ENCODE peak calls at places on chromosomes 7 and 10, in six cellular contexts. M, B, Z, S, X and I are unnamed samples.

GRCh38 chr10:24341371-24341770 is 132.4 kb downstream of the KIAA1217 start:
- DNase-seq in M (no peak), B (no peak), Z (no peak), X (no peak), S (no peak), I (no peak)

GRCh38 chr7:47647213-47647985 is 65.5 kb upstream of the TNS3 start:
- DNase-seq in M (no peak), S (peak; percentile 82), Z (no peak), X (no peak), B (no peak), I (no peak)

GRCh38 chr10:102645388-102645740 is 1.1 kb downstream of the TRIM8 start:
- DNase-seq in Z (peak; percentile 88), B (peak; percentile 87), M (peak; percentile 62), X (no peak), S (peak; percentile 67), I (peak; percentile 88)

GRCh38 chr10:99285846-99286245 is 43.3 kb upstream of the CNNM1 start:
- DNase-seq in M (no peak), S (no peak), Z (no peak), B (no peak), X (no peak), I (no peak)

GRCh38 chr10:86830043-86830591 is 73.7 kb downstream of the BMPR1A start:
- DNase-seq in B (no peak), S (no peak), X (no peak), Z (no peak), M (no peak), I (no peak)

GRCh38 chr10:69941730-69942129 is 110.9 kb upstream of the MACROH2A2 start:
- DNase-seq in M (no peak), B (no peak), S (no peak), Z (no peak), X (no peak), I (no peak)

GRCh38 chr10:110609592-110609991 is 34.5 kb upstream of the RBM20 start:
- DNase-seq in X (no peak), Z (no peak), S (peak; percentile 23), B (no peak), M (no peak), I (peak; percentile 52)

GRCh38 chr10:84613336-84614021 is 285.1 kb downstream of the CCSER2 start:
- DNase-seq in Z (no peak), B (no peak), S (peak; percentile 54), X (no peak), M (no peak), I (no peak)

GRCh38 chr10:5952731-5953385 is 24.5 kb downstream of the IL15RA start:
- DNase-seq in S (no peak), Z (no peak), B (peak; percentile 70), X (peak; percentile 65), M (no peak), I (no peak)

GRCh38 chr7:105473163-105473562 is 48.9 kb downstream of the PUS7 start:
- DNase-seq in S (no peak), M (peak; percentile 34), X (no peak), Z (no peak), B (no peak), I (no peak)

GRCh38 chr7:98119257-98119918 is 12.7 kb downstream of the LMTK2 start:
- DNase-seq in S (no peak), Z (no peak), M (no peak), B (no peak), X (no peak), I (no peak)

GRCh38 chr7:30186725-30187124 is 51.9 kb downstream of the MTURN start:
- DNase-seq in Z (no peak), X (no peak), S (no peak), B (no peak), M (no peak), I (no peak)

GRCh38 chr10:132306951-132307751 is 599 bp downstream of the STK32C start:
- DNase-seq in B (peak; percentile 85), S (no peak), M (peak; percentile 37), Z (peak; percentile 90), X (peak; percentile 91), I (peak; percentile 79)

GRCh38 chr10:61244261-61244775 is 208.9 kb downstream of the TMEM26 start:
- DNase-seq in S (no peak), B (no peak), X (no peak), M (no peak), Z (no peak), I (no peak)

GRCh38 chr7:111459757-111460280 is 102.5 kb downstream of the IMMP2L start:
- DNase-seq in Z (no peak), M (no peak), S (no peak), B (no peak), X (no peak), I (no peak)

GRCh38 chr7:130891254-130892094 is 157.5 kb upstream of the KLF14 start:
- DNase-seq in B (peak; percentile 85), M (peak; percentile 65), X (peak; percentile 24), S (no peak), Z (no peak), I (peak; percentile 74)

GRCh38 chr7:151232272-151233110 is at the start of gene CHPF2:
- DNase-seq in S (peak; percentile 90), X (peak; percentile 97), B (peak; percentile 97), Z (peak; percentile 99), M (peak; percentile 88), I (peak; percentile 96)

GRCh38 chr7:80182630-80183276 is 48.1 kb downstream of the GNAI1 start:
- DNase-seq in M (no peak), B (no peak), X (no peak), S (no peak), Z (no peak), I (no peak)

GRCh38 chr10:97999909-98000248 is 30.5 kb downstream of the CRTAC1 start:
- DNase-seq in B (no peak), Z (no peak), M (no peak), S (no peak), X (no peak), I (no peak)

DNA sequence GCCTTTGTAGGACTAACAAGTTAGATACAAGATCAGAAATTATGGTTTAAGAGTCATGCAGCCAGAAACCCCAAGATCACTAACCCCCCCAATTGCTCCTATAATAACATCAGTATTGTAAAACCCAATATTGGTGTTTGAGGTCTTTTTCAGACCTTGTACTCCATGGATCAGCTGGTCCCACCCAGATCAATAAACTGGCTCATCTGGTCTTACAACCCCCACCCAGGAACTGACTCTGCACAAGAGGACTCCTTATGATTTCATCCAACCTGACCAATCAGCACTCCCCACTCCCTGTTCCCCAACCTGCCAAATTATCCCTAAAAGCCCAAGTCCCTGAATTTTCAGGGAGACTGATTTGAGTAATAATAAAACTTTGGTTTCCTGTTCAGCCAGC is 6.4 kb upstream of the GSAP start:
- DNase-seq in S (no peak), X (no peak), B (no peak), M (no peak), Z (no peak), I (no peak)
- H3K4me1 ChIP-seq in S (no peaks in the 10 kb centered on the region), X (peaks cover 20% of the 10 kb centered on the region), B (no peaks in the 10 kb centered on the region), M (no peaks in the 10 kb centered on the region), Z (peaks cover 9% of the 10 kb centered on the region), I (no peaks in the 10 kb centered on the region)

DNA sequence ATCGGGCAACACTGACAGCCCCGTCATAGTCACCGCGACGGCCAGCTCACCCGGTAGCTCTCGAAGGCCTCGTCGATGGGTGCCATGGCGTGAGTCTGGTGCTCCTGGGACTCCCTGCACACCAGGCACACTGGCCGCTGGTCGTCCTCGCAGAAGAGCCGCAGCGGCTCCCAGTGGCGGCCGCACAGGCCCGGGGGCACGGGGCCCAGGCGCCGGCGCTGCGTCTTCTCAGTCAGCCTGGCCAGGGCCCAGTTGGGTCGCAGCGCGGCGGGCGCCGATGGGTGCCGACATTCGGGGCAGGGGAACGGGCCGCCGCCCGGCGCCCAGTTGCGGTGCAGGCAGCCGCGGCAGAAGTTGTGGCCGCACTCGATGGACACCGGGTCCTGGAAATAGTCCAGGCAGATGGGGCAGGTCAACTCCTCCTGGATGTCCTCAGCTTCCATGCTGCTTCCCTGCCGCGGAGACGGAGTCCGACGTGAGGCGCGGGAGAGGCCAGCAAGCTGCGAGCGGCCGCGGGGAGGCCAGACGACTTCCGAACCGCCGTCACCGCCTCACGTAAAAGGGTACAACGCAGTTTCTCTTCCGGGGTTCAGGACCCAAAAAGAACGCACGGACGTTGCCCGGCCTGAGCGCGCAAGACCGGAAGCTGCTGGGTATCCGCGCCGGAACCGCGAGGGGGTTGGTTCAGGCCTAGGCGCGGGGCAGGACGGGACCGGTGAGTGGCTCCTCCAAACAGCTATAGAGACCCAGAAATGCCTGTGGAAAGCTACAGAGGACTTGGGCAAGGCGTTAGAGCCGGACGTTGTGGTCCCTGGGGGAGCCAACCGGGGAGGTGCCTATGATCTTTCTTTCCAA is at the start of gene TRIM4:
- DNase-seq in B (peak; percentile 96), M (peak; percentile 89), S (peak; percentile 93), X (peak; percentile 95), Z (peak; percentile 97), I (peak; percentile 96)
- H3K4me3 ChIP-seq in B (peak within 1 kb of the TSS; percentile 63), M (peak within 1 kb of the TSS; percentile 95), S (peak within 1 kb of the TSS; percentile 96), X (peak within 1 kb of the TSS; percentile 92), Z (peak within 1 kb of the TSS; percentile 92), I (peak within 1 kb of the TSS; percentile 66)

GRCh38 chr7:78490526-78490925 is 692.0 kb downstream of the PHTF2 start:
- DNase-seq in M (no peak), S (no peak), Z (no peak), B (no peak), X (no peak), I (no peak)

GRCh38 chr7:78492146-78492545 is 693.6 kb downstream of the PHTF2 start:
- DNase-seq in Z (no peak), M (no peak), B (no peak), X (no peak), S (no peak), I (no peak)

GRCh38 chr7:78489851-78490250 is 691.3 kb downstream of the PHTF2 start:
- DNase-seq in X (no peak), Z (no peak), S (no peak), M (no peak), B (no peak), I (no peak)

GRCh38 chr7:78487464-78487863 is 688.9 kb downstream of the PHTF2 start:
- DNase-seq in M (no peak), X (no peak), S (no peak), Z (no peak), B (no peak), I (no peak)

DNA sequence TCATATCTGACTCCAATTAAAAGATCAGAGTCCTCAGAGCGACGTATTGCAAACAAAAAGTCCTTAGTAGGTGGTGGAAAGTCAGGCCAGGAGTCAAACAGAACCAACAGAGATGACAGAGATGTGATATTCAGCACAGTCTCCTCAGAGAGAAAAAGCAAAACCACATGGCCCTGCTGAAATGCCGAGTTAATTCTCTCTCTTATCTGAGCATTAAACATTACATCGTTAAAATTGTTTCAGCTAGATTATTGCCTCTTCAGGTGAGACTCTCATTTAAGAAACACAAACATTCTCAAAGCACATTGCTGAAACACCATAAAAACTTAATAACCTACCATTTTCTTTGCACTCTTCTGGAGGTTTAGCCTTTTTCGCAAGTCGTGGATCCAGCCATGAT is 690.9 kb downstream of the PHTF2 start:
- DNase-seq in S (no peak), B (no peak), X (no peak), Z (no peak), M (no peak), I (no peak)
- H3K27ac ChIP-seq in S (no peak overlapping the region), B (peak overlapping the region; percentile 67), X (no peak overlapping the region), Z (no peak overlapping the region), M (no peak overlapping the region), I (no peak overlapping the region)

GRCh38 chr7:123961731-123962130 is 36.7 kb downstream of the SPAM1 start:
- DNase-seq in B (no peak), Z (no peak), S (no peak), X (no peak), M (no peak), I (no peak)

DNA sequence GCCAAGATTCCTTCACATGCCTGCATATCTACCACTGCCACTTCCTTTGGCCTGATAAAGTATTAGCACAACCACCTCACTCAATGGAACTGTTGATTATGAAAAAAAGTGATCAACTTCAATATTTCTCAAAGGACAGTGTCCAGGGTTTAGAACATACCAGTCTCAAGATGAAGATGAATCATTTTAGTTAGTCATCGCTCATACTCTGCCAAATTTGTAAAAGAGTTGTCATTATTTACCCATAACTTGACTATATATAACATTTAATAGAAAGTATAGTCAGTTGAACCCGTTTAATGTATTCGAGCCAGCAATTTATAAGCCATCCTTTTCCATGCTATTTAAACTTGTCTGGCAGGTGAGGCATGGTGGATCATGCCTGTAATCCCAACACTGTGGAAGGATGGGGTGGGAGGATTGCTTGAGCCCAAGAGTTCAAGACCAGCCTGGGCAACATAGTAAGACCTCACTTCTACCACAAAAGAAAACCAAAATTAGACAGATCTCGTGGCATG is 33.2 kb downstream of the SPAM1 start:
- DNase-seq in S (no peak), M (no peak), B (no peak), Z (no peak), X (no peak), I (no peak)
- H3K4me1 ChIP-seq in S (no peaks in the 10 kb centered on the region), M (no peaks in the 10 kb centered on the region), B (no peaks in the 10 kb centered on the region), Z (no peaks in the 10 kb centered on the region), X (no peaks in the 10 kb centered on the region), I (no peaks in the 10 kb centered on the region)